ENCODE peak calls at places on chromosomes 1 and 21, in five cellular contexts. O is NCI-H510A treated with DMSO at 0.1 percent for 48 hours, K is WTC11, V is fibroblast of gingiva, W is NCI-H748 treated with DMSO at 0.1 percent for 48 hours. U is an unnamed sample.

GRCh38 chr1:168483531-168483930 is 60.3 kb downstream of the XCL2 start:
- DNase-seq in K (no peak), V (peak), W (no peak), O (no peak), U (no peak)

GRCh38 chr1:232471250-232471649 is 158.7 kb downstream of the SIPA1L2 start:
- DNase-seq in O (no peak), K (no peak), V (no peak), W (no peak), U (peak)

GRCh38 chr1:223711173-223711572 is 1.2 kb upstream of the CAPN2 start:
- DNase-seq in K (no peak), V (no peak), O (no peak), W (no peak), U (no peak)

GRCh38 chr1:32818804-32819541 is 1.5 kb downstream of the S100PBP start:
- DNase-seq in O (no peak), K (no peak), V (no peak), W (no peak), U (no peak)

GRCh38 chr1:1020000-1020404 is at the start of gene AGRN:
- DNase-seq in O (no peak), V (no peak), K (no peak), W (no peak), U (no peak)

GRCh38 chr1:99457381-99458165 is 188.3 kb upstream of the PALMD start:
- DNase-seq in O (no peak), K (no peak), W (no peak), V (no peak), U (no peak)

GRCh38 chr1:16191309-16191708 is 21.1 kb downstream of the ARHGEF19 start:
- DNase-seq in W (no peak), O (no peak), K (no peak), V (no peak), U (no peak)

GRCh38 chr1:11841245-11842153 is 6.1 kb downstream of the NPPA start:
- DNase-seq in O (no peak), V (no peak), K (no peak), W (no peak), U (no peak)

GRCh38 chr1:32239790-32240139 is 7.3 kb upstream of the FAM167B start:
- DNase-seq in W (peak), O (no peak), V (no peak), K (no peak), U (no peak)

GRCh38 chr1:167473761-167474160 is 44.6 kb downstream of the CD247 start:
- DNase-seq in O (no peak), K (no peak), W (no peak), V (no peak), U (no peak)

GRCh38 chr1:78792756-78793155 is 143.1 kb downstream of the IFI44 start:
- DNase-seq in K (no peak), W (no peak), O (no peak), V (no peak), U (no peak)

GRCh38 chr1:55938376-55938850 is 641.0 kb downstream of the PLPP3 start:
- DNase-seq in O (no peak), W (no peak), K (no peak), V (peak), U (no peak)

GRCh38 chr1:226419284-226419683 is 11.4 kb upstream of the PARP1 start:
- DNase-seq in O (no peak), V (no peak), K (no peak), W (no peak), U (no peak)

GRCh38 chr1:206798384-206798996 is 26.2 kb upstream of the IL10 start:
- DNase-seq in V (no peak), W (no peak), O (no peak), K (no peak), U (no peak)

GRCh38 chr1:211066781-211067384 is 67.1 kb downstream of the KCNH1 start:
- DNase-seq in O (no peak), W (no peak), K (no peak), V (no peak), U (no peak)

GRCh38 chr1:148010527-148010926 is 82.3 kb downstream of the GPR89B start:
- DNase-seq in K (no peak), V (no peak), W (no peak), O (no peak), U (no peak)

GRCh38 chr1:171805395-171806115 is 24.1 kb downstream of the METTL13 start:
- DNase-seq in W (no peak), K (no peak), V (no peak), O (no peak), U (no peak)

GRCh38 chr21:15241997-15242767 is 177.4 kb upstream of the NRIP1 start:
- DNase-seq in W (no peak), V (no peak), K (peak), O (no peak), U (no peak)

GRCh38 chr1:59298710-59299346 is 1.9 kb downstream of the FGGY start:
- DNase-seq in W (no peak), V (no peak), O (no peak), K (no peak), U (no peak)

GRCh38 chr21:43361493-43362296 is 65.2 kb downstream of the SIK1 start:
- DNase-seq in V (peak), W (no peak), O (peak), K (no peak), U (no peak)

GRCh38 chr1:117565083-117565556 is 40.7 kb upstream of the TENT5C start:
- DNase-seq in K (no peak), V (no peak), W (no peak), O (no peak), U (no peak)

GRCh38 chr1:39977202-39977601 is 22.3 kb downstream of the MFSD2A start:
- DNase-seq in O (no peak), V (no peak), W (peak), K (no peak), U (no peak)

GRCh38 chr1:178612261-178612660 is 99.4 kb downstream of the TEX35 start:
- DNase-seq in W (no peak), V (peak), K (no peak), O (no peak), U (no peak)

GRCh38 chr1:76939107-76939816 is 72.0 kb downstream of the ST6GALNAC5 start:
- DNase-seq in V (peak), W (no peak), O (no peak), K (no peak), U (no peak)

GRCh38 chr1:229062135-229062534 is 208.8 kb upstream of the RAB4A start:
- DNase-seq in W (no peak), K (no peak), O (no peak), V (no peak), U (no peak)

GRCh38 chr1:227273557-227273956 is 44.7 kb downstream of the CDC42BPA start:
- DNase-seq in V (no peak), O (no peak), W (no peak), K (no peak), U (no peak)

GRCh38 chr1:183598386-183598785 is 8.1 kb upstream of the NCF2 start:
- DNase-seq in K (no peak), O (no peak), W (no peak), V (peak), U (no peak)

GRCh38 chr1:151472852-151473731 is 13.8 kb upstream of the POGZ start:
- DNase-seq in O (peak), W (peak), V (peak), K (peak), U (no peak)

GRCh38 chr1:114130846-114131525 is 22.7 kb downstream of the SYT6 start:
- DNase-seq in W (no peak), K (no peak), O (no peak), V (no peak), U (no peak)

GRCh38 chr1:11838349-11839272 is 9.0 kb downstream of the NPPA start:
- DNase-seq in O (peak), K (peak), W (no peak), V (peak), U (no peak)

GRCh38 chr1:116420417-116421200 is 47.6 kb downstream of the ATP1A1 start:
- DNase-seq in V (no peak), W (no peak), K (no peak), O (no peak), U (no peak)

GRCh38 chr1:200674838-200675587 is 5.3 kb upstream of the DDX59 start:
- DNase-seq in V (no peak), O (no peak), K (no peak), W (no peak), U (no peak)

GRCh38 chr1:33902486-33903209 is 38.8 kb downstream of the HMGB4 start:
- DNase-seq in V (no peak), W (no peak), O (no peak), K (no peak), U (no peak)

GRCh38 chr1:5991784-5992033 is 516 bp downstream of the NPHP4 start:
- DNase-seq in W (no peak), V (no peak), O (peak), K (no peak), U (no peak)

GRCh38 chr1:28437924-28438699 is 67.7 kb upstream of the RCC1 start:
- DNase-seq in K (peak), O (peak), V (peak), W (no peak), U (peak)

U was measured in glomerular endothelial cell.